ENCODE peak calls at places on chromosomes 6 and 20, in five cellular contexts. One of them, this sample, is unnamed.

GRCh38 chr6:149112976-149113375 is 204.5 kb upstream of the TAB2 start:
- DNase-seq in tibial artery: no peak
- DNase-seq in breast epithelium: no peak
- DNase-seq in MV-4-11: no peak
- DNase-seq in anterior cingulate cortex: no peak
- DNase-seq in this sample: no peak

GRCh38 chr6:155333414-155333813 is 19.1 kb upstream of the TFB1M start:
- DNase-seq in tibial artery: no peak
- DNase-seq in breast epithelium: no peak
- DNase-seq in MV-4-11: no peak
- DNase-seq in anterior cingulate cortex: no peak
- DNase-seq in this sample: no peak

GRCh38 chr20:10550204-10551118 is 115.4 kb downstream of the SLX4IP start:
- DNase-seq in tibial artery: no peak
- DNase-seq in breast epithelium: no peak
- DNase-seq in MV-4-11: peak; percentile 60
- DNase-seq in anterior cingulate cortex: no peak
- DNase-seq in this sample: no peak

GRCh38 chr20:62181808-62182207 is 1.0 kb upstream of the MTG2 start:
- DNase-seq in tibial artery: no peak
- DNase-seq in breast epithelium: no peak
- DNase-seq in MV-4-11: no peak
- DNase-seq in anterior cingulate cortex: no peak
- DNase-seq in this sample: no peak

GRCh38 chr20:61561111-61561830 is 309.2 kb downstream of the CDH4 start:
- DNase-seq in tibial artery: no peak
- DNase-seq in breast epithelium: no peak
- DNase-seq in MV-4-11: no peak
- DNase-seq in anterior cingulate cortex: no peak
- DNase-seq in this sample: no peak

GRCh38 chr20:51172558-51173428 is 149.9 kb upstream of the KCNG1 start:
- DNase-seq in tibial artery: no peak
- DNase-seq in breast epithelium: no peak
- DNase-seq in MV-4-11: no peak
- DNase-seq in anterior cingulate cortex: no peak
- DNase-seq in this sample: no peak

GRCh38 chr6:90294614-90294988 is 2.0 kb downstream of the BACH2 start:
- DNase-seq in tibial artery: no peak
- DNase-seq in breast epithelium: no peak
- DNase-seq in MV-4-11: no peak
- DNase-seq in anterior cingulate cortex: no peak
- DNase-seq in this sample: no peak

GRCh38 chr6:70166088-70166958 is 136.6 kb downstream of the COL9A1 start:
- DNase-seq in tibial artery: peak; percentile 25
- DNase-seq in breast epithelium: no peak
- DNase-seq in MV-4-11: no peak
- DNase-seq in anterior cingulate cortex: peak; percentile 13
- DNase-seq in this sample: peak; percentile 4

GRCh38 chr6:108115598-108116058 is 41.1 kb upstream of the OSTM1 start:
- DNase-seq in tibial artery: peak; percentile 26
- DNase-seq in breast epithelium: no peak
- DNase-seq in MV-4-11: peak; percentile 24
- DNase-seq in anterior cingulate cortex: no peak
- DNase-seq in this sample: peak; percentile 54

GRCh38 chr20:23434521-23435313 is 4.8 kb upstream of the CSTL1 start:
- DNase-seq in tibial artery: no peak
- DNase-seq in breast epithelium: no peak
- DNase-seq in MV-4-11: no peak
- DNase-seq in anterior cingulate cortex: no peak
- DNase-seq in this sample: no peak

GRCh38 chr20:6044102-6044501 is 9.8 kb downstream of the LRRN4 start:
- DNase-seq in tibial artery: no peak
- DNase-seq in breast epithelium: no peak
- DNase-seq in MV-4-11: no peak
- DNase-seq in anterior cingulate cortex: no peak
- DNase-seq in this sample: no peak

GRCh38 chr20:43404880-43405279 is 52.8 kb upstream of the SRSF6 start:
- DNase-seq in tibial artery: no peak
- DNase-seq in breast epithelium: no peak
- DNase-seq in MV-4-11: no peak
- DNase-seq in anterior cingulate cortex: no peak
- DNase-seq in this sample: peak; percentile 12

GRCh38 chr6:5398530-5398929 is 137.2 kb downstream of the FARS2 start:
- DNase-seq in tibial artery: no peak
- DNase-seq in breast epithelium: no peak
- DNase-seq in MV-4-11: peak; percentile 80
- DNase-seq in anterior cingulate cortex: no peak
- DNase-seq in this sample: peak; percentile 65

GRCh38 chr6:151807513-151808330 is at the start of gene ESR1:
- DNase-seq in tibial artery: peak; percentile 54
- DNase-seq in breast epithelium: peak; percentile 53
- DNase-seq in MV-4-11: no peak
- DNase-seq in anterior cingulate cortex: no peak
- DNase-seq in this sample: no peak

GRCh38 chr6:35191899-35192298 is 21.9 kb upstream of the SCUBE3 start:
- DNase-seq in tibial artery: no peak
- DNase-seq in breast epithelium: no peak
- DNase-seq in MV-4-11: no peak
- DNase-seq in anterior cingulate cortex: no peak
- DNase-seq in this sample: no peak

GRCh38 chr20:43444107-43444506 is 13.6 kb upstream of the SRSF6 start:
- DNase-seq in tibial artery: no peak
- DNase-seq in breast epithelium: no peak
- DNase-seq in MV-4-11: no peak
- DNase-seq in anterior cingulate cortex: no peak
- DNase-seq in this sample: no peak

GRCh38 chr6:129843573-129843972 is 17.5 kb downstream of the TMEM244 start:
- DNase-seq in tibial artery: no peak
- DNase-seq in breast epithelium: no peak
- DNase-seq in MV-4-11: no peak
- DNase-seq in anterior cingulate cortex: no peak
- DNase-seq in this sample: no peak

GRCh38 chr20:63589261-63590217 is 15.5 kb upstream of the HELZ2 start:
- DNase-seq in tibial artery: no peak
- DNase-seq in breast epithelium: no peak
- DNase-seq in MV-4-11: no peak
- DNase-seq in anterior cingulate cortex: no peak
- DNase-seq in this sample: no peak

GRCh38 chr6:56024931-56025330 is 149.5 kb upstream of the BMP5 start:
- DNase-seq in tibial artery: no peak
- DNase-seq in breast epithelium: no peak
- DNase-seq in MV-4-11: no peak
- DNase-seq in anterior cingulate cortex: no peak
- DNase-seq in this sample: peak; percentile 83

GRCh38 chr6:123402052-123402451 is 234.7 kb downstream of the TRDN start:
- DNase-seq in tibial artery: no peak
- DNase-seq in breast epithelium: no peak
- DNase-seq in MV-4-11: no peak
- DNase-seq in anterior cingulate cortex: no peak
- DNase-seq in this sample: no peak

GRCh38 chr6:2791124-2792050 is 26.2 kb downstream of the WRNIP1 start:
- DNase-seq in tibial artery: peak; percentile 76
- DNase-seq in breast epithelium: peak; percentile 57
- DNase-seq in MV-4-11: peak; percentile 65
- DNase-seq in anterior cingulate cortex: peak; percentile 15
- DNase-seq in this sample: peak; percentile 75

GRCh38 chr6:93059911-93060310 is 359.4 kb downstream of the EPHA7 start:
- DNase-seq in tibial artery: no peak
- DNase-seq in breast epithelium: no peak
- DNase-seq in MV-4-11: no peak
- DNase-seq in anterior cingulate cortex: no peak
- DNase-seq in this sample: no peak

GRCh38 chr6:37495199-37495913 is 4.3 kb downstream of the CCDC167 start:
- DNase-seq in tibial artery: no peak
- DNase-seq in breast epithelium: no peak
- DNase-seq in MV-4-11: no peak
- DNase-seq in anterior cingulate cortex: no peak
- DNase-seq in this sample: no peak

GRCh38 chr6:27049863-27050781 is 197.4 kb upstream of the PRSS16 start:
- DNase-seq in tibial artery: no peak
- DNase-seq in breast epithelium: no peak
- DNase-seq in MV-4-11: no peak
- DNase-seq in anterior cingulate cortex: no peak
- DNase-seq in this sample: no peak

GRCh38 chr6:136337606-136338005 is 48.0 kb upstream of the BCLAF1 start:
- DNase-seq in tibial artery: no peak
- DNase-seq in breast epithelium: no peak
- DNase-seq in MV-4-11: no peak
- DNase-seq in anterior cingulate cortex: no peak
- DNase-seq in this sample: no peak

GRCh38 chr20:44396369-44396768 is 40.9 kb downstream of the HNF4A start:
- DNase-seq in tibial artery: no peak
- DNase-seq in breast epithelium: no peak
- DNase-seq in MV-4-11: no peak
- DNase-seq in anterior cingulate cortex: no peak
- DNase-seq in this sample: no peak

GRCh38 chr20:59576216-59576953 is 28.0 kb upstream of the PHACTR3 start:
- DNase-seq in tibial artery: no peak
- DNase-seq in breast epithelium: no peak
- DNase-seq in MV-4-11: no peak
- DNase-seq in anterior cingulate cortex: no peak
- DNase-seq in this sample: no peak

GRCh38 chr20:5786930-5787826 is 37.0 kb downstream of the SHLD1 start:
- DNase-seq in tibial artery: peak; percentile 28
- DNase-seq in breast epithelium: no peak
- DNase-seq in MV-4-11: no peak
- DNase-seq in anterior cingulate cortex: no peak
- DNase-seq in this sample: peak; percentile 79

GRCh38 chr6:31657406-31658157 is 1.9 kb downstream of the APOM start:
- DNase-seq in tibial artery: no peak
- DNase-seq in breast epithelium: no peak
- DNase-seq in MV-4-11: no peak
- DNase-seq in anterior cingulate cortex: no peak
- DNase-seq in this sample: no peak

GRCh38 chr20:32792316-32792715 is 27.4 kb upstream of the MAPRE1 start:
- DNase-seq in tibial artery: no peak
- DNase-seq in breast epithelium: peak; percentile 44
- DNase-seq in MV-4-11: peak; percentile 34
- DNase-seq in anterior cingulate cortex: no peak
- DNase-seq in this sample: no peak

GRCh38 chr6:40882321-40882720 is 156.7 kb downstream of the UNC5CL start:
- DNase-seq in tibial artery: no peak
- DNase-seq in breast epithelium: no peak
- DNase-seq in MV-4-11: no peak
- DNase-seq in anterior cingulate cortex: no peak
- DNase-seq in this sample: no peak

GRCh38 chr20:51419646-51420045 is 122.9 kb downstream of the NFATC2 start:
- DNase-seq in tibial artery: no peak
- DNase-seq in breast epithelium: no peak
- DNase-seq in MV-4-11: no peak
- DNase-seq in anterior cingulate cortex: no peak
- DNase-seq in this sample: no peak

GRCh38 chr6:422423-423061 is 31.0 kb downstream of the IRF4 start:
- DNase-seq in tibial artery: no peak
- DNase-seq in breast epithelium: no peak
- DNase-seq in MV-4-11: peak; percentile 72
- DNase-seq in anterior cingulate cortex: no peak
- DNase-seq in this sample: peak; percentile 8

GRCh38 chr6:5580736-5581568 is 319.6 kb downstream of the FARS2 start:
- DNase-seq in tibial artery: no peak
- DNase-seq in breast epithelium: no peak
- DNase-seq in MV-4-11: no peak
- DNase-seq in anterior cingulate cortex: no peak
- DNase-seq in this sample: peak; percentile 7

GRCh38 chr20:40650707-40651106 is 38.3 kb downstream of the MAFB start:
- DNase-seq in tibial artery: no peak
- DNase-seq in breast epithelium: no peak
- DNase-seq in MV-4-11: no peak
- DNase-seq in anterior cingulate cortex: no peak
- DNase-seq in this sample: peak; percentile 54

GRCh38 chr20:36249450-36249849 is 13.2 kb downstream of the AAR2 start:
- DNase-seq in tibial artery: no peak
- DNase-seq in breast epithelium: no peak
- DNase-seq in MV-4-11: no peak
- DNase-seq in anterior cingulate cortex: no peak
- DNase-seq in this sample: no peak

GRCh38 chr6:13431861-13432465 is 55.4 kb downstream of the GFOD1 start:
- DNase-seq in tibial artery: no peak
- DNase-seq in breast epithelium: no peak
- DNase-seq in MV-4-11: no peak
- DNase-seq in anterior cingulate cortex: no peak
- DNase-seq in this sample: peak; percentile 35

This sample was measured in dermis microvascular lymphatic vessel endothelial cell.